ENCODE peak calls at places on chromosomes 16 and 17, in nine cellular contexts. K, I, J, D, P, N, Q, Y and S are unnamed samples.

GRCh38 chr17:31582151-31582907 is 190.9 kb downstream of the RAB11FIP4 start:
- DNase-seq in Y (no peak), D (no peak), Q (peak), J (peak), I (peak), N (peak), P (peak), K (peak), S (peak)

GRCh38 chr16:11552445-11552844 is 34.3 kb downstream of the LITAF start:
- DNase-seq in K (peak), I (no peak), D (no peak), Y (no peak), P (no peak), N (no peak), J (peak), Q (no peak), S (no peak)

GRCh38 chr16:63037761-63038562 is 1001.7 kb upstream of the CDH8 start:
- DNase-seq in K (no peak), Q (no peak), P (no peak), D (no peak), J (no peak), I (no peak), Y (no peak), N (no peak), S (no peak)

GRCh38 chr17:60301644-60302043 is 90.3 kb downstream of the USP32 start:
- DNase-seq in Y (no peak), Q (no peak), P (no peak), K (no peak), I (no peak), D (no peak), J (no peak), N (no peak), S (no peak)

GRCh38 chr17:17042851-17043667 is 802 bp downstream of the MPRIP start:
- DNase-seq in Q (peak), P (peak), D (peak), I (peak), J (peak), N (no peak), K (no peak), Y (peak), S (peak)

GRCh38 chr17:50793007-50793406 is 25.7 kb upstream of the ANKRD40CL start:
- DNase-seq in Y (no peak), D (no peak), J (no peak), I (no peak), P (no peak), Q (no peak), K (no peak), N (no peak), S (no peak)

GRCh38 chr17:42608692-42609181 is 437 bp downstream of the RETREG3 start:
- DNase-seq in D (no peak), Q (no peak), K (no peak), N (peak), Y (no peak), J (no peak), P (peak), I (no peak), S (no peak)

GRCh38 chr16:11621920-11622651 is 35.4 kb upstream of the LITAF start:
- DNase-seq in K (no peak), N (no peak), D (no peak), I (no peak), J (no peak), Q (no peak), Y (no peak), P (no peak), S (peak)

GRCh38 chr16:68539704-68540370 is 746 bp downstream of the ZFP90 start:
- DNase-seq in J (no peak), K (no peak), I (no peak), D (no peak), Y (no peak), P (peak), Q (no peak), N (no peak), S (no peak)

GRCh38 chr17:5043524-5043923 is 8.3 kb upstream of the SLC52A1 start:
- DNase-seq in J (no peak), K (no peak), I (no peak), D (peak), Q (no peak), P (no peak), Y (no peak), N (no peak), S (no peak)

GRCh38 chr16:81635336-81635947 is 143.6 kb upstream of the PLCG2 start:
- DNase-seq in Y (no peak), P (no peak), Q (no peak), D (no peak), I (no peak), K (no peak), N (no peak), J (no peak), S (no peak)

GRCh38 chr17:79473836-79474204 is 137.0 kb downstream of the RBFOX3 start:
- DNase-seq in Y (no peak), Q (no peak), K (no peak), D (no peak), I (no peak), N (no peak), J (no peak), P (no peak), S (no peak)

GRCh38 chr16:46950009-46950408 is 23.5 kb downstream of the DNAJA2 start:
- DNase-seq in K (no peak), Q (no peak), P (no peak), J (no peak), N (no peak), D (no peak), Y (no peak), I (no peak), S (no peak)

GRCh38 chr17:78844301-78845005 is 3.8 kb upstream of the USP36 start:
- DNase-seq in N (no peak), P (peak), I (no peak), J (no peak), Y (no peak), D (no peak), Q (no peak), K (no peak), S (peak)

GRCh38 chr17:78416791-78417530 is 38.5 kb downstream of the PGS1 start:
- DNase-seq in K (peak), D (no peak), I (no peak), N (no peak), J (peak), Y (no peak), Q (peak), P (peak), S (no peak)

GRCh38 chr16:23837553-23838308 is 1.9 kb downstream of the PRKCB start:
- DNase-seq in Q (no peak), I (no peak), N (no peak), Y (no peak), P (no peak), K (no peak), J (no peak), D (peak), S (no peak)

GRCh38 chr17:420479-421175 is 68.0 kb upstream of the RPH3AL start:
- DNase-seq in N (no peak), P (no peak), Y (no peak), K (no peak), J (no peak), Q (no peak), D (no peak), I (no peak), S (no peak)

GRCh38 chr16:10770907-10771306 is 27.3 kb downstream of the NUBP1 start:
- DNase-seq in J (no peak), D (no peak), Y (no peak), I (no peak), N (no peak), K (no peak), P (peak), Q (no peak), S (peak)

GRCh38 chr17:31533546-31534155 is 142.2 kb downstream of the RAB11FIP4 start:
- DNase-seq in J (no peak), K (peak), Y (no peak), I (no peak), D (peak), P (peak), Q (peak), N (no peak), S (peak)

GRCh38 chr16:52563767-52564611 is 17.0 kb upstream of the TOX3 start:
- DNase-seq in Q (no peak), P (no peak), J (no peak), I (no peak), K (no peak), N (no peak), D (no peak), Y (no peak), S (no peak)

GRCh38 chr17:72432143-72432604 is 311.4 kb downstream of the SOX9 start:
- DNase-seq in N (no peak), K (peak), I (no peak), D (no peak), P (peak), Q (no peak), Y (no peak), J (no peak), S (peak)

GRCh38 chr17:17819561-17819995 is 17.2 kb downstream of the SREBF1 start:
- DNase-seq in J (no peak), Y (peak), K (peak), Q (no peak), N (peak), I (peak), D (peak), P (peak), S (peak)

GRCh38 chr17:31916496-31917064 is 15.1 kb upstream of the UTP6 start:
- DNase-seq in I (no peak), K (no peak), Q (no peak), Y (no peak), N (no peak), P (no peak), D (no peak), J (no peak), S (no peak)

DNA sequence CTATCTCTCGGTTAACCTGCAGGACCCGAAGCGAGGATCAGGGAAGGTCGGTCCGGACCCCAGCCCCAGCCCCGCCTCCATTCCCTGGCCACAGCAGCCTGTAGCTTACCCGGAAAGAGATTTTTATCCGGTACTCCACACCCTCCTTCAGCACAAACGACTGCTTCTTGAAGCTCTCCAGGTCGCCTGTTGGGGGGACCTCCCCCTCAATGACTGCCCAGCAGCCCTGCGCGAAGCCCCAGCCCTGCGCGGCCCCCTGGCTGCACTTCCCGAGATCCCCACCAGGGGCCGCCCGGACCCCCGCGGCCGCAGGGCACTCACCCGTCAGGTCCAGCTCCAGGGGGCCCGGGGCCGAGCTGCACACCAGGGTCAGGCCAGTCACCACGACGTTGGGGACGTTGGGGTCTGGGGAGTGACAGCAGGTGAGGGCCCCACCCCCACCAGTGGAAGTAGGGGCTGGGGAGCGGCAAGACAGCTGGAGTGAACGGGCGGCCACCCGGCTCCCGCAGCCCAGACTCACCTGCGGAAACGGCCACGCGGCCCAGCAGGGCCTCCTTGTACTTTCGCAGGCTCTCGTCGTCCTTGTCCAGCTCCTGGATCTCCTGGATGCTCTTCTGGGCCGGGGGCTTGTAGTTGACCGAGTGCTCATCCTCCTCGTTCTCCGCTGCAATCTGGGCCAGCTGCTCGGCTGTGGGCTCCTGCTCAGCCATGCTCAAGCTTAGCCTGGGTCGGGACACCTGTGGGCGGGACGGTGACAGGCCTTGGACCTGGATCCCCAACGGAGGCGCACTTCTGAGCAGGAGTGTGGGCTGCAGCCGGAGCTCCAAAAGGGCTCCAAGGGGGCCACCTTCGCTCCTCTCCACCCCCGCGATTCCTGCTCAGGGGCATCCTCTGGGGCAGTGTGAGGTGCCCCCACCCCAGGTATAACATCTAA is 1.6 kb downstream of the ARHGDIA start:
- DNase-seq in Y (no peak), J (peak), D (peak), N (no peak), K (peak), P (peak), Q (peak), I (no peak), S (peak)
- TF ChIP-seq CTCF in Y (peak), J (peak), D (peak), N (peak), K (peak), P (peak), Q (peak), I (no peak), S (peak)

GRCh38 chr16:17469011-17469741 is 1.6 kb downstream of the XYLT1 start:
- DNase-seq in P (peak), K (no peak), J (no peak), Q (no peak), N (no peak), D (peak), Y (peak), I (peak), S (peak)
- H3K4me3 ChIP-seq in P (peak), K (peak), J (peak), Q (peak), N (peak), D (peak), Y (peak), I (peak), S (peak)

DNA sequence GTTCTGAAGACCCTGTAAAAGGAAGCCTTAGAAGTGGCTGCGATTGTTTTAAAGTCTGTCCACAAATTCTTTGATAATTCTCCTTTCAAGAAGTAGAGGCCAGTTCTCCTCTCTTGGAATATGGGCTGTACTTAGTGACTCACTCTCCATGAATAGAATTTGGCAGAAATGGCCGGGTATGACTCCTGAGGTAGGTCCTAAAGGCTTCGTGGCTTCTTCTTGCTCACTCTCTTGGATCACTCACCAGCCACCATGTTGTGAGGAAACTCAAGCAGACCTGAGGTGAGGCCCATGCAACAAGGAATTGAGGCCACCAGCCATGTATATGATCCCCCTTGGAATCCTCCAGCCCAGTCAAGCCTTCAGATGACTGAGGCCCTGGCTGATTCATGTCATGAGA is 75.8 kb downstream of the WWOX start:
- DNase-seq in D (no peak), J (no peak), Q (no peak), K (no peak), N (no peak), Y (no peak), P (no peak), I (no peak), S (no peak)
- TF ChIP-seq CTCF in D (no peak), J (no peak), Q (no peak), K (no peak), N (no peak), Y (no peak), P (no peak), I (no peak), S (no peak)

GRCh38 chr17:74892974-74893911 is at the start of gene FADS6:
- DNase-seq in N (no peak), K (no peak), I (no peak), Y (no peak), J (no peak), P (no peak), D (peak), Q (no peak), S (no peak)
- H3K4me3 ChIP-seq in N (peak), K (peak), I (peak), Y (no peak), J (peak), P (no peak), D (peak), Q (no peak), S (no peak)

GRCh38 chr16:58345574-58346354 is 46.5 kb upstream of the GINS3 start:
- DNase-seq in N (no peak), I (no peak), Q (no peak), P (peak), Y (no peak), J (no peak), D (no peak), K (no peak), S (no peak)
- TF ChIP-seq CTCF in N (peak), I (no peak), Q (no peak), P (peak), Y (no peak), J (peak), D (peak), K (peak), S (no peak)

GRCh38 chr17:45893725-45894021 is 681 bp upstream of the MAPT start:
- DNase-seq in Y (no peak), Q (no peak), N (no peak), D (no peak), J (no peak), I (no peak), P (no peak), K (no peak), S (no peak)

GRCh38 chr17:45895304-45895968 is 1.1 kb downstream of the MAPT start:
- DNase-seq in J (no peak), Y (no peak), K (no peak), P (peak), I (no peak), Q (peak), D (peak), N (peak), S (peak)

GRCh38 chr17:45894022-45894784 is at the start of gene MAPT:
- DNase-seq in K (peak), P (peak), D (peak), Q (peak), I (peak), J (peak), N (peak), Y (peak), S (peak)

GRCh38 chr17:45896803-45897693 is 2.7 kb downstream of the MAPT start:
- DNase-seq in D (peak), Y (no peak), K (no peak), I (no peak), Q (no peak), J (no peak), N (no peak), P (no peak), S (peak)

GRCh38 chr17:45895969-45896793 is 1.8 kb downstream of the MAPT start:
- DNase-seq in N (no peak), P (peak), Y (no peak), K (no peak), I (no peak), J (no peak), D (peak), Q (no peak), S (no peak)
- H3K4me3 ChIP-seq in N (peak), P (no peak), Y (no peak), K (peak), I (peak), J (peak), D (peak), Q (no peak), S (no peak)

GRCh38 chr16:88627531-88628411 is 10.6 kb upstream of the IL17C start:
- DNase-seq in P (no peak), J (no peak), K (no peak), N (no peak), Q (no peak), D (no peak), I (no peak), Y (no peak), S (no peak)
- TF ChIP-seq CTCF in P (no peak), J (no peak), K (no peak), N (no peak), Q (no peak), D (no peak), I (no peak), Y (no peak), S (no peak)

GRCh38 chr17:49015179-49015923 is 18.2 kb downstream of the IGF2BP1 start:
- DNase-seq in D (peak), P (no peak), K (no peak), Q (no peak), Y (no peak), N (no peak), J (no peak), I (peak), S (no peak)

GRCh38 chr17:49016775-49017463 is 19.7 kb downstream of the IGF2BP1 start:
- DNase-seq in P (no peak), I (peak), K (peak), D (peak), N (no peak), Y (no peak), Q (peak), J (no peak), S (peak)

GRCh38 chr17:49013311-49014205 is 16.4 kb downstream of the IGF2BP1 start:
- DNase-seq in I (peak), K (peak), N (no peak), P (no peak), J (no peak), Y (no peak), Q (no peak), D (peak), S (no peak)

GRCh38 chr17:49015924-49016774 is 19.0 kb downstream of the IGF2BP1 start:
- DNase-seq in Q (no peak), I (peak), P (no peak), N (no peak), J (no peak), K (no peak), D (peak), Y (no peak), S (no peak)

GRCh38 chr17:49012893-49013255 is 15.7 kb downstream of the IGF2BP1 start:
- DNase-seq in N (no peak), I (no peak), P (no peak), K (no peak), Q (no peak), J (no peak), D (no peak), Y (no peak), S (no peak)
- H3K4me3 ChIP-seq in N (no peak), I (no peak), P (peak), K (no peak), Q (no peak), J (no peak), D (peak), Y (no peak), S (no peak)

DNA sequence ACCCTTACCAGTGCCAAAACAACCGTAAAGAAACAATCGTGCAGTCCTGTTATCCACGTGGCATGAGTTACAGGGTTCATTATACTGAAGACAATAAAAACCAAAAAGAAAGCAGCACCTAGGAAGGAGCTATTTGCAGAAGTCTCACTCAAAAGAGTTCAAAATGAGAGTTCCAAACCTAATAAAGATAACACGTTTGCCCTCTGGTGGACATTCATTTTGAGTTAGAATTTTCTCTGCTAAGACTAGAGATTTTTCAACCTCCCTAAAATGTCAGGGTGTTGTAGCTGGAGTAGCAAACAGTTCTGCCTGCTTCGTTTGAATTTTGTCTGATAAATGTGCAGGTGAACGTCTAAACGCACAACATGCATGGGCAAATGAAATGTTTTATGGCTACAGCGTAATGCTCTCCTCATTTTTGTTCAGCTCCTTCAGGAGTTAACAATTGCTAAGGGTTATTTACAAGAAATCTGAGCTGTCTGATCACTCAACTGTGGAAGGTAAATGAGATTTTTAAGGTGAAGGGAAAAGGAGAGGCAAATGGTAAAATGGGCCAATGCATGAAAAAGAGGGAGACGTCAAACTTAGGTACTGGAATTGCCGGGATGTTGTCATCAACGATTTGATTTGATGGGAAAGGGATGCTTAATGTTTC is 1067.9 kb upstream of the EEF2KMT start:
- DNase-seq in K (no peak), J (no peak), I (no peak), Q (no peak), P (peak), D (no peak), N (no peak), Y (peak), S (peak)
- TF ChIP-seq CTCF in K (no peak), J (no peak), I (no peak), Q (no peak), P (no peak), D (peak), N (no peak), Y (peak), S (no peak)